ENCODE peak calls at places on chromosomes 5 and 9, in six cellular contexts. L, V, T, I, R and X are unnamed samples.

GRCh38 chr9:12776775-12777055 is 1.9 kb downstream of the LURAP1L start:
- DNase-seq in T (peak; percentile 52), V (no peak), R (peak; percentile 45), I (no peak), L (no peak), X (no peak)

GRCh38 chr5:154230526-154230925 is 40.0 kb downstream of the GALNT10 start:
- DNase-seq in I (no peak), T (no peak), V (no peak), L (no peak), R (no peak), X (no peak)

GRCh38 chr5:132313378-132313777 is 19.2 kb downstream of the SLC22A4 start:
- DNase-seq in I (no peak), V (no peak), T (peak; percentile 92), L (no peak), R (peak; percentile 85), X (no peak)

GRCh38 chr5:7395432-7396168 is at the start of gene ADCY2:
- DNase-seq in L (no peak), T (no peak), R (no peak), V (no peak), I (no peak), X (peak; percentile 16)

GRCh38 chr9:114504341-114505186 is 709 bp downstream of the WHRN start:
- DNase-seq in T (peak; percentile 23), I (peak; percentile 74), R (peak; percentile 34), V (peak; percentile 67), L (peak; percentile 62), X (peak; percentile 37)

GRCh38 chr5:90528704-90529233 is 615 bp downstream of the LYSMD3 start:
- DNase-seq in R (peak; percentile 23), L (no peak), I (no peak), V (no peak), T (peak; percentile 26), X (no peak)

GRCh38 chr5:93941897-93942296 is 200.5 kb upstream of the POU5F2 start:
- DNase-seq in I (no peak), R (no peak), V (no peak), L (no peak), T (no peak), X (no peak)

GRCh38 chr5:164301708-164302107 is 796.3 kb downstream of the MAT2B start:
- DNase-seq in V (no peak), L (no peak), T (no peak), R (no peak), I (no peak), X (no peak)

GRCh38 chr5:151123897-151124751 is 33.5 kb downstream of the ANXA6 start:
- DNase-seq in R (peak; percentile 32), L (no peak), T (peak; percentile 41), I (no peak), V (no peak), X (no peak)

GRCh38 chr5:1793301-1793740 is 6.3 kb downstream of the MRPL36 start:
- DNase-seq in V (no peak), T (peak; percentile 21), L (no peak), I (no peak), R (no peak), X (no peak)

GRCh38 chr5:168822745-168823281 is 243.6 kb upstream of the PANK3 start:
- DNase-seq in R (peak; percentile 61), V (no peak), I (no peak), T (peak; percentile 51), L (no peak), X (no peak)

GRCh38 chr9:114677418-114677817 is 4.6 kb downstream of the TEX48 start:
- DNase-seq in T (peak; percentile 99), L (no peak), V (no peak), R (peak; percentile 100), I (no peak), X (no peak)

GRCh38 chr5:128773378-128773777 is 191.9 kb upstream of the SLC27A6 start:
- DNase-seq in L (no peak), V (no peak), I (no peak), R (no peak), T (peak; percentile 43), X (no peak)

GRCh38 chr5:142613231-142613630 is 72.7 kb downstream of the FGF1 start:
- DNase-seq in V (no peak), I (no peak), R (peak; percentile 63), L (no peak), T (peak; percentile 45), X (no peak)

GRCh38 chr9:87596862-87597261 is 99.2 kb downstream of the DAPK1 start:
- DNase-seq in R (no peak), L (no peak), T (peak; percentile 48), V (peak; percentile 66), I (no peak), X (no peak)

GRCh38 chr9:123763910-123764588 is 165.9 kb downstream of the DENND1A start:
- DNase-seq in I (no peak), T (peak; percentile 36), R (peak; percentile 19), L (no peak), V (no peak), X (no peak)

GRCh38 chr5:1438871-1439270 is 6.4 kb downstream of the SLC6A3 start:
- DNase-seq in R (no peak), V (no peak), T (no peak), I (peak; percentile 62), L (no peak), X (no peak)

GRCh38 chr9:81844131-81844567 is 84.1 kb upstream of the SPATA31D4 start:
- DNase-seq in R (peak; percentile 29), I (no peak), T (no peak), V (no peak), L (no peak), X (no peak)

GRCh38 chr5:178505639-178506407 is 84.4 kb downstream of the COL23A1 start:
- DNase-seq in T (no peak), V (no peak), L (no peak), R (no peak), I (no peak), X (no peak)

GRCh38 chr9:105114956-105115728 is 129.3 kb upstream of the SLC44A1 start:
- DNase-seq in V (peak; percentile 72), I (no peak), T (peak; percentile 57), L (peak; percentile 44), R (no peak), X (no peak)

GRCh38 chr9:118302721-118303120 is 598.5 kb downstream of the TLR4 start:
- DNase-seq in T (no peak), I (no peak), L (no peak), V (no peak), R (no peak), X (no peak)

GRCh38 chr5:44729536-44729935 is 79.2 kb upstream of the MRPS30 start:
- DNase-seq in I (no peak), V (no peak), L (no peak), R (no peak), T (no peak), X (no peak)

DNA sequence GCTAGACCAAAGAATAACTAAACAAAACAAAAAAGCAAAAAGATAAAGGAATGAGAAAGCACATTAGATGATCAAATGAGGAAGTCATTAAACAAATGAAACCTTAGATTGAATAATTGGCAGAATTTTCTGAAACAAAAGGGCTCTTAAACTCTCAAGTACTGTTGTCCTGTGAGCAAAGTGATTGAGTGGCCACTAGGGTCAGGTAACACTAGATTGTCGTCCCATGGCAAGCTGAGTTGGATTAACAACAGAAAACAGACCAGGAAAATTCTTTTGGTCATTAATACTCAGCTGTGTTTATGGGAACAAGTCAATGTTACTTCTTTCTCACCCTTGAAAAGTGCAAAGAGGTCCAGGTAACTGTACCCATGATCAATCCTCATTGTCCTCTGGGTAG is 81.6 kb upstream of the MRPS30 start:
- DNase-seq in I (no peak), T (no peak), R (no peak), V (no peak), L (no peak), X (no peak)
- TF ChIP-seq CTCF in I (peak; percentile 38), T (no peak), R (no peak), V (no peak), L (no peak), X (no peak)

GRCh38 chr5:173626501-173626812 is 10.0 kb upstream of the BOD1 start:
- DNase-seq in L (peak; percentile 79), I (no peak), T (no peak), R (no peak), V (no peak), X (no peak)

GRCh38 chr5:173624276-173624675 is 7.8 kb upstream of the BOD1 start:
- DNase-seq in I (no peak), R (no peak), V (no peak), T (no peak), L (no peak), X (no peak)

GRCh38 chr5:173625261-173625660 is 8.8 kb upstream of the BOD1 start:
- DNase-seq in L (no peak), I (no peak), V (no peak), T (no peak), R (no peak), X (no peak)

GRCh38 chr5:173627271-173627670 is 10.8 kb upstream of the BOD1 start:
- DNase-seq in V (no peak), I (no peak), T (no peak), R (no peak), L (no peak), X (no peak)

GRCh38 chr5:173625686-173626500 is 9.4 kb upstream of the BOD1 start:
- DNase-seq in L (no peak), R (no peak), I (no peak), T (no peak), V (no peak), X (no peak)
- TF ChIP-seq CTCF in L (no peak), R (peak; percentile 15), I (no peak), T (peak; percentile 7), V (no peak), X (no peak)

DNA sequence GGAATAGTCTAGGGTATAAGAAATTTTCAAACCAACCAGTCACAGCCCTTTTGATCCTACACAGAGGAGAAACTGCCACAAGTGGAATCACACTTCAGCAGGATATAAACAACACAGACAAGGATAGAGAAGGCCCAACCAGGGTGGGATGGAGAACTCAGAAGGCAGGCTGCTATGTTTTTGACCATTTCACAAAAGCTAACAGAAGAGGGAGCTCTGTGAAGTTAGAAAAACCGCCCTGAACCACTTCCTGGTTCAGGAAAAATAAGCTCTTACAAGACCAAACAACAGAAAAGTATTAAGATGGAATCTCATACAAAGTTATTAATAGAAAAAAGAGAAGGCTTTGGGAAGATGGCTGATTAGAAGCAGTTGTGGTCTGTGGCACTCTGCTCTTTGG is 960 bp upstream of the IFNB1 start:
- DNase-seq in L (no peak), V (no peak), I (no peak), R (peak; percentile 12), T (no peak), X (no peak)
- TF ChIP-seq CTCF in L (no peak), V (no peak), I (no peak), R (peak; percentile 8), T (no peak), X (no peak)

DNA sequence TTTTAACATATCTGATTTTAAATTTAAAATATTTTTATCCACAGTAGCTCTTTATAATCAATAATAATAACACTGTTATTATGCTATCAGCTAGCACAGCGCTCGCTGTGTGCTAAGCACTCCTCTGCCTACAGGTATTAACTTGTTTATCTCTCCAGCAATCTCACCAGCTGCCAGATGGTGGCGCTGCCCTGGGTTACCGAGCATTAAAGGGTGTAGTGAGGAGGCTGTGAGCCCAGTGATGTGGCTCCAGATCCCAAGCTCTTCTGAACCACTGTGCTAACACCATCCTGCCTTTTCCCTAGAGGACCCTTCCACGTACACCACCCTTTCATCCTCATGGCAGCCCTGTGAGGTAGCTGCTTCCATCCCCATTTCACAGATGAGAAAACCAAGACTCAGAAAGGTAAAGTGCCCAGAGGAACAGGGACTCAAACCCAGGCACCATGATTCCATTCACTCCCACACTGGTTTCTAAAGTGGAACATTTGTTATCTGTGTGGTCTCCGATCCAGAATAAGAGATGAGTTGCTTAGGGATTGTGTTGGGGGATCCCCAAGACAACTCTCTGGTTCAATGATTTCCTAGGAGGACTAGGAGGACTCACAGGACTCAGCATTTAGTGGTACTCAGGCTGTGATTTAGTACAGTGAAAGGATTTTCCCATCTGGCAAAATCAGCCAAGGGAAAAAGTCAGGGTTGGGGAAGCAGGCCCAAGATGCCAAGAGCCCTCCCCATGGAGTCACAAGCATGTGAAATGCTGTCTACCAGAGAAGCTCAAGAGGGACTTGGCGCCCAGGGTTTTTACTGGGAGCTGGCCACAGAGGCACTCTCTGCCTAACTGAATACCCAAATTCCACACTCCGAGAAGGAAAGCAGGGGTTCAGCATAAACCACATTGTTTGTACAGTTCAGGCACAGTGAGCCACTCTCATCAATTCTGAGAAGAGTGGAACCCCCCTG is 7.0 kb downstream of the IGFBPL1 start:
- DNase-seq in R (peak; percentile 51), I (no peak), L (no peak), T (no peak), V (no peak), X (no peak)
- TF ChIP-seq CTCF in R (peak; percentile 66), I (peak; percentile 80), L (peak; percentile 42), T (peak; percentile 51), V (peak; percentile 48), X (peak; percentile 59)